ENCODE peak calls at places on chromosomes 1 and 21, in nine cellular contexts. K is body of pancreas; Y is endothelial cell; P is IMR-90; D is activated CD8-positive, alpha-beta T cell treated with anti-CD3 and anti-CD28 coated beads for 36 hours; I is EL; O is aorta; Q is stimulated activated CD4-positive, alpha-beta T cell treated with anti-CD3 and anti-CD28 coated beads, Interleukin-1b, Interleukin-23, amount 100 ng/mL, for 1 hour; E is GM19239. V is an unnamed sample.
A peak's percentile ranks its signal among the peaks of the same experiment; 100 is the strongest.

GRCh38 chr1:218613105-218613504 is 268.0 kb downstream of the TGFB2 start:
- DNase-seq in P (no peak), I (no peak), K (no peak), E (no peak), D (no peak), Q (no peak), Y (no peak), O (no peak), V (no peak)

GRCh38 chr21:41895643-41896493 is 16.7 kb upstream of the PRDM15 start:
- DNase-seq in P (peak; percentile 18), D (peak; percentile 76), I (no peak), E (peak; percentile 40), O (no peak), K (no peak), Y (no peak), Q (no peak), V (no peak)

GRCh38 chr1:15717418-15718131 is 18.5 kb upstream of the SLC25A34 start:
- DNase-seq in E (no peak), Q (no peak), I (no peak), O (no peak), K (no peak), Y (no peak), D (no peak), P (no peak), V (no peak)

GRCh38 chr1:58548381-58548780 is 1.9 kb upstream of the OMA1 start:
- DNase-seq in E (no peak), D (no peak), K (no peak), Q (no peak), I (no peak), Y (no peak), P (no peak), O (no peak), V (no peak)

GRCh38 chr1:11563560-11564069 is 84.7 kb downstream of the DISP3 start:
- DNase-seq in D (no peak), K (no peak), P (no peak), Q (no peak), Y (no peak), I (peak; percentile 3), O (no peak), E (no peak), V (peak; percentile 34)

GRCh38 chr1:87820667-87821066 is 492.0 kb downstream of the LMO4 start:
- DNase-seq in E (no peak), Q (no peak), I (no peak), O (no peak), Y (no peak), P (no peak), D (no peak), K (no peak), V (no peak)

GRCh38 chr1:234862944-234863515 is 253.1 kb upstream of the IRF2BP2 start:
- DNase-seq in P (peak; percentile 68), K (peak; percentile 67), E (no peak), D (no peak), O (peak; percentile 90), Y (no peak), I (peak; percentile 73), Q (no peak), V (peak; percentile 94)

GRCh38 chr1:33060579-33061083 is 20.3 kb upstream of the AZIN2 start:
- DNase-seq in P (peak; percentile 76), E (no peak), Y (no peak), I (peak; percentile 95), Q (no peak), K (no peak), O (peak; percentile 87), D (no peak), V (peak; percentile 99)

GRCh38 chr1:88678405-88678804 is 5.7 kb upstream of the PKN2 start:
- DNase-seq in O (no peak), I (peak; percentile 2), Y (no peak), K (no peak), Q (no peak), D (no peak), P (no peak), E (no peak), V (no peak)

GRCh38 chr21:23968722-23969647 is 1638.3 kb downstream of the MRPL39 start:
- DNase-seq in O (no peak), I (no peak), E (peak; percentile 21), K (peak; percentile 56), Q (peak; percentile 23), Y (peak; percentile 66), D (peak; percentile 88), P (peak; percentile 26), V (peak; percentile 4)

GRCh38 chr1:15260418-15261154 is 13.6 kb downstream of the FHAD1 start:
- DNase-seq in O (no peak), I (peak; percentile 22), P (peak; percentile 61), Q (no peak), E (no peak), K (peak; percentile 40), Y (no peak), D (no peak), V (peak; percentile 86)

GRCh38 chr1:228180271-228180987 is 14.8 kb downstream of the IBA57 start:
- DNase-seq in E (no peak), I (no peak), Q (no peak), D (no peak), O (no peak), K (no peak), Y (no peak), P (no peak), V (no peak)

GRCh38 chr1:193540511-193540910 is 354.1 kb upstream of the B3GALT2 start:
- DNase-seq in O (no peak), Q (no peak), P (no peak), I (no peak), Y (no peak), E (no peak), K (no peak), D (peak; percentile 23), V (no peak)

GRCh38 chr21:35585155-35585554 is 475.2 kb downstream of the SETD4 start:
- DNase-seq in Q (no peak), P (peak; percentile 37), O (no peak), K (no peak), D (no peak), I (no peak), Y (no peak), E (no peak), V (no peak)

GRCh38 chr21:16535100-16535418 is 805.3 kb downstream of the USP25 start:
- DNase-seq in E (no peak), D (no peak), Y (no peak), Q (no peak), O (peak; percentile 81), P (peak; percentile 55), K (peak; percentile 88), I (peak; percentile 85), V (peak; percentile 95)

GRCh38 chr1:10935241-10935640 is 77.2 kb upstream of the TARDBP start:
- DNase-seq in P (no peak), E (no peak), I (no peak), K (no peak), Q (no peak), O (no peak), Y (no peak), D (no peak), V (no peak)

GRCh38 chr1:207300970-207301369 is 20.5 kb upstream of the CD55 start:
- DNase-seq in E (no peak), Y (no peak), D (no peak), I (no peak), P (no peak), O (no peak), Q (no peak), K (no peak), V (no peak)

GRCh38 chr1:245234217-245235120 is 79.7 kb downstream of the KIF26B start:
- DNase-seq in Y (no peak), Q (no peak), E (no peak), K (peak; percentile 77), P (no peak), D (no peak), O (no peak), I (no peak), V (peak; percentile 17)

GRCh38 chr1:171911506-171911905 is 70.2 kb downstream of the DNM3 start:
- DNase-seq in E (no peak), I (no peak), Q (no peak), Y (no peak), P (no peak), D (no peak), K (no peak), O (no peak), V (peak; percentile 34)

GRCh38 chr1:204588826-204589225 is 72.6 kb downstream of the MDM4 start:
- DNase-seq in Y (no peak), E (no peak), D (no peak), K (no peak), O (no peak), Q (no peak), P (no peak), I (no peak), V (no peak)

GRCh38 chr1:39663559-39663958 is 8.3 kb downstream of the NT5C1A start:
- DNase-seq in Q (no peak), K (no peak), E (no peak), I (no peak), P (no peak), O (no peak), Y (no peak), D (no peak), V (no peak)

GRCh38 chr1:198641506-198641905 is 2.7 kb downstream of the PTPRC start:
- DNase-seq in Y (no peak), O (no peak), K (no peak), Q (no peak), I (peak; percentile 23), D (peak; percentile 63), P (peak; percentile 43), E (no peak), V (peak; percentile 24)

GRCh38 chr1:225355863-225356262 is 72.0 kb downstream of the LBR start:
- DNase-seq in K (no peak), I (no peak), E (no peak), Y (no peak), D (no peak), O (no peak), Q (no peak), P (no peak), V (no peak)

GRCh38 chr1:50610563-50610962 is 187.3 kb upstream of the DMRTA2 start:
- DNase-seq in E (no peak), I (no peak), Y (no peak), K (no peak), D (no peak), O (no peak), P (no peak), Q (no peak), V (no peak)

GRCh38 chr1:67683306-67683705 is 1.7 kb upstream of the GADD45A start:
- DNase-seq in O (no peak), Q (no peak), E (no peak), Y (no peak), I (peak; percentile 82), D (no peak), P (peak; percentile 78), K (no peak), V (peak; percentile 84)

GRCh38 chr1:23506376-23507107 is 22.6 kb upstream of the ASAP3 start:
- DNase-seq in O (no peak), P (no peak), Y (no peak), D (no peak), E (no peak), I (no peak), Q (no peak), K (no peak), V (no peak)

GRCh38 chr1:208239518-208240381 is 4.4 kb downstream of the PLXNA2 start:
- DNase-seq in D (no peak), P (no peak), O (no peak), I (no peak), Y (no peak), Q (no peak), K (peak; percentile 65), E (no peak), V (no peak)

GRCh38 chr1:220431840-220432239 is 96.1 kb upstream of the MARK1 start:
- DNase-seq in P (no peak), O (no peak), E (no peak), Q (no peak), Y (no peak), I (no peak), K (no peak), D (no peak), V (no peak)

GRCh38 chr1:44354840-44355581 is at the start of gene ERI3:
- DNase-seq in O (peak; percentile 99), Y (peak; percentile 96), I (peak; percentile 97), D (peak; percentile 98), Q (peak; percentile 86), K (peak; percentile 98), E (peak; percentile 98), P (peak; percentile 96), V (peak; percentile 98)

GRCh38 chr1:209899948-209900347 is 38.1 kb upstream of the SYT14 start:
- DNase-seq in Y (peak; percentile 21), D (peak; percentile 48), I (no peak), Q (no peak), K (no peak), E (peak; percentile 19), P (no peak), O (no peak), V (peak; percentile 60)

GRCh38 chr1:101293461-101294045 is 56.7 kb downstream of the S1PR1 start:
- DNase-seq in Y (no peak), E (no peak), K (no peak), D (peak; percentile 88), O (no peak), Q (no peak), I (peak; percentile 75), P (peak; percentile 8), V (peak; percentile 97)